ENCODE peak calls at places on chromosomes 16 and 17, in eight cellular contexts. One of them, this sample, is unnamed.

GRCh38 chr17:4980644-4981216 is 6.7 kb downstream of the CAMTA2 start:
- DNase-seq in T-helper 17 cell: peak
- DNase-seq in heart left ventricle: no peak
- DNase-seq in ascending aorta: no peak
- DNase-seq in mucosa of descending colon: peak
- DNase-seq in immature natural killer cell: peak
- DNase-seq in amygdala: no peak
- DNase-seq in stimulated activated CD4-positive, alpha-beta T cell treated with anti-CD3 and anti-CD28 coated beads, Interleukin-12 subunit alpha, Interleukin-12 subunit beta, amount 100 ng/mL, for 4 hours: no peak
- DNase-seq in this sample: no peak

GRCh38 chr16:56012479-56012811 is 137.3 kb upstream of the CES5A start:
- DNase-seq in amygdala: no peak
- DNase-seq in stimulated activated CD4-positive, alpha-beta T cell treated with anti-CD3 and anti-CD28 coated beads, Interleukin-12 subunit alpha, Interleukin-12 subunit beta, amount 100 ng/mL, for 4 hours: no peak
- DNase-seq in immature natural killer cell: no peak
- DNase-seq in mucosa of descending colon: no peak
- DNase-seq in ascending aorta: no peak
- DNase-seq in heart left ventricle: no peak
- DNase-seq in T-helper 17 cell: no peak
- DNase-seq in this sample: no peak

GRCh38 chr16:3044708-3045107 is 1.7 kb upstream of the MMP25 start:
- DNase-seq in mucosa of descending colon: no peak
- DNase-seq in T-helper 17 cell: no peak
- DNase-seq in ascending aorta: no peak
- DNase-seq in heart left ventricle: no peak
- DNase-seq in amygdala: no peak
- DNase-seq in stimulated activated CD4-positive, alpha-beta T cell treated with anti-CD3 and anti-CD28 coated beads, Interleukin-12 subunit alpha, Interleukin-12 subunit beta, amount 100 ng/mL, for 4 hours: no peak
- DNase-seq in immature natural killer cell: no peak
- DNase-seq in this sample: no peak

GRCh38 chr16:57264950-57265371 is 19.5 kb downstream of the PLLP start:
- DNase-seq in immature natural killer cell: no peak
- DNase-seq in stimulated activated CD4-positive, alpha-beta T cell treated with anti-CD3 and anti-CD28 coated beads, Interleukin-12 subunit alpha, Interleukin-12 subunit beta, amount 100 ng/mL, for 4 hours: no peak
- DNase-seq in T-helper 17 cell: no peak
- DNase-seq in amygdala: no peak
- DNase-seq in heart left ventricle: no peak
- DNase-seq in mucosa of descending colon: peak
- DNase-seq in ascending aorta: no peak
- DNase-seq in this sample: no peak

GRCh38 chr16:72990003-72990521 is 57.9 kb downstream of the ZFHX3 start:
- DNase-seq in heart left ventricle: peak
- DNase-seq in immature natural killer cell: no peak
- DNase-seq in T-helper 17 cell: no peak
- DNase-seq in mucosa of descending colon: peak
- DNase-seq in ascending aorta: peak
- DNase-seq in stimulated activated CD4-positive, alpha-beta T cell treated with anti-CD3 and anti-CD28 coated beads, Interleukin-12 subunit alpha, Interleukin-12 subunit beta, amount 100 ng/mL, for 4 hours: no peak
- DNase-seq in amygdala: no peak
- DNase-seq in this sample: no peak

GRCh38 chr17:491086-492014 is 138.7 kb upstream of the RPH3AL start:
- DNase-seq in mucosa of descending colon: peak
- DNase-seq in heart left ventricle: peak
- DNase-seq in stimulated activated CD4-positive, alpha-beta T cell treated with anti-CD3 and anti-CD28 coated beads, Interleukin-12 subunit alpha, Interleukin-12 subunit beta, amount 100 ng/mL, for 4 hours: peak
- DNase-seq in immature natural killer cell: peak
- DNase-seq in amygdala: no peak
- DNase-seq in ascending aorta: peak
- DNase-seq in T-helper 17 cell: peak
- DNase-seq in this sample: peak

GRCh38 chr16:9102379-9102778 is 10.9 kb downstream of the HAPSTR1 start:
- DNase-seq in T-helper 17 cell: no peak
- DNase-seq in stimulated activated CD4-positive, alpha-beta T cell treated with anti-CD3 and anti-CD28 coated beads, Interleukin-12 subunit alpha, Interleukin-12 subunit beta, amount 100 ng/mL, for 4 hours: no peak
- DNase-seq in amygdala: no peak
- DNase-seq in heart left ventricle: no peak
- DNase-seq in ascending aorta: no peak
- DNase-seq in immature natural killer cell: no peak
- DNase-seq in mucosa of descending colon: no peak
- DNase-seq in this sample: no peak

GRCh38 chr16:54489225-54489781 is 202.7 kb upstream of the IRX3 start:
- DNase-seq in heart left ventricle: no peak
- DNase-seq in mucosa of descending colon: peak
- DNase-seq in ascending aorta: no peak
- DNase-seq in T-helper 17 cell: no peak
- DNase-seq in amygdala: no peak
- DNase-seq in immature natural killer cell: no peak
- DNase-seq in stimulated activated CD4-positive, alpha-beta T cell treated with anti-CD3 and anti-CD28 coated beads, Interleukin-12 subunit alpha, Interleukin-12 subunit beta, amount 100 ng/mL, for 4 hours: no peak
- DNase-seq in this sample: no peak

GRCh38 chr16:89096768-89097527 is 3.3 kb downstream of the ACSF3 start:
- DNase-seq in amygdala: no peak
- DNase-seq in stimulated activated CD4-positive, alpha-beta T cell treated with anti-CD3 and anti-CD28 coated beads, Interleukin-12 subunit alpha, Interleukin-12 subunit beta, amount 100 ng/mL, for 4 hours: peak
- DNase-seq in immature natural killer cell: no peak
- DNase-seq in heart left ventricle: no peak
- DNase-seq in mucosa of descending colon: no peak
- DNase-seq in ascending aorta: no peak
- DNase-seq in T-helper 17 cell: peak
- DNase-seq in this sample: peak

GRCh38 chr17:45841883-45842525 is 2.7 kb upstream of the SPPL2C start:
- DNase-seq in mucosa of descending colon: no peak
- DNase-seq in stimulated activated CD4-positive, alpha-beta T cell treated with anti-CD3 and anti-CD28 coated beads, Interleukin-12 subunit alpha, Interleukin-12 subunit beta, amount 100 ng/mL, for 4 hours: no peak
- DNase-seq in T-helper 17 cell: no peak
- DNase-seq in ascending aorta: no peak
- DNase-seq in heart left ventricle: no peak
- DNase-seq in amygdala: no peak
- DNase-seq in immature natural killer cell: no peak
- DNase-seq in this sample: no peak

GRCh38 chr17:16486373-16487250 is 5.4 kb downstream of the LRRC75A start:
- DNase-seq in T-helper 17 cell: no peak
- DNase-seq in heart left ventricle: peak
- DNase-seq in immature natural killer cell: no peak
- DNase-seq in stimulated activated CD4-positive, alpha-beta T cell treated with anti-CD3 and anti-CD28 coated beads, Interleukin-12 subunit alpha, Interleukin-12 subunit beta, amount 100 ng/mL, for 4 hours: no peak
- DNase-seq in amygdala: peak
- DNase-seq in ascending aorta: peak
- DNase-seq in mucosa of descending colon: peak
- DNase-seq in this sample: no peak

GRCh38 chr16:13005836-13006235 is 104.4 kb downstream of the SHISA9 start:
- DNase-seq in T-helper 17 cell: no peak
- DNase-seq in amygdala: peak
- DNase-seq in ascending aorta: no peak
- DNase-seq in heart left ventricle: no peak
- DNase-seq in immature natural killer cell: no peak
- DNase-seq in stimulated activated CD4-positive, alpha-beta T cell treated with anti-CD3 and anti-CD28 coated beads, Interleukin-12 subunit alpha, Interleukin-12 subunit beta, amount 100 ng/mL, for 4 hours: no peak
- DNase-seq in mucosa of descending colon: no peak
- DNase-seq in this sample: no peak

GRCh38 chr17:17175917-17176316 is 30.2 kb downstream of the PLD6 start:
- DNase-seq in immature natural killer cell: no peak
- DNase-seq in ascending aorta: no peak
- DNase-seq in mucosa of descending colon: no peak
- DNase-seq in heart left ventricle: no peak
- DNase-seq in T-helper 17 cell: no peak
- DNase-seq in amygdala: no peak
- DNase-seq in stimulated activated CD4-positive, alpha-beta T cell treated with anti-CD3 and anti-CD28 coated beads, Interleukin-12 subunit alpha, Interleukin-12 subunit beta, amount 100 ng/mL, for 4 hours: no peak
- DNase-seq in this sample: no peak

GRCh38 chr16:4498546-4499195 is 22.5 kb downstream of the HMOX2 start:
- DNase-seq in amygdala: no peak
- DNase-seq in immature natural killer cell: no peak
- DNase-seq in stimulated activated CD4-positive, alpha-beta T cell treated with anti-CD3 and anti-CD28 coated beads, Interleukin-12 subunit alpha, Interleukin-12 subunit beta, amount 100 ng/mL, for 4 hours: no peak
- DNase-seq in ascending aorta: no peak
- DNase-seq in T-helper 17 cell: no peak
- DNase-seq in mucosa of descending colon: no peak
- DNase-seq in heart left ventricle: no peak
- DNase-seq in this sample: no peak

GRCh38 chr17:4509402-4509801 is 10.7 kb downstream of the SPNS2 start:
- DNase-seq in immature natural killer cell: peak
- DNase-seq in T-helper 17 cell: no peak
- DNase-seq in mucosa of descending colon: no peak
- DNase-seq in ascending aorta: peak
- DNase-seq in stimulated activated CD4-positive, alpha-beta T cell treated with anti-CD3 and anti-CD28 coated beads, Interleukin-12 subunit alpha, Interleukin-12 subunit beta, amount 100 ng/mL, for 4 hours: no peak
- DNase-seq in amygdala: no peak
- DNase-seq in heart left ventricle: no peak
- DNase-seq in this sample: no peak

GRCh38 chr16:71440669-71441347 is 1.0 kb downstream of the TLE7 start:
- DNase-seq in amygdala: no peak
- DNase-seq in ascending aorta: no peak
- DNase-seq in heart left ventricle: no peak
- DNase-seq in immature natural killer cell: no peak
- DNase-seq in mucosa of descending colon: no peak
- DNase-seq in T-helper 17 cell: no peak
- DNase-seq in stimulated activated CD4-positive, alpha-beta T cell treated with anti-CD3 and anti-CD28 coated beads, Interleukin-12 subunit alpha, Interleukin-12 subunit beta, amount 100 ng/mL, for 4 hours: no peak
- DNase-seq in this sample: no peak

GRCh38 chr16:49100366-49100765 is 181.3 kb downstream of the CBLN1 start:
- DNase-seq in mucosa of descending colon: no peak
- DNase-seq in immature natural killer cell: no peak
- DNase-seq in stimulated activated CD4-positive, alpha-beta T cell treated with anti-CD3 and anti-CD28 coated beads, Interleukin-12 subunit alpha, Interleukin-12 subunit beta, amount 100 ng/mL, for 4 hours: no peak
- DNase-seq in amygdala: no peak
- DNase-seq in ascending aorta: no peak
- DNase-seq in heart left ventricle: no peak
- DNase-seq in T-helper 17 cell: no peak
- DNase-seq in this sample: no peak

This sample was measured in activated CD4-positive, CD25-positive, alpha-beta regulatory T cell treated with anti-CD3 and anti-CD28 coated beads, Interleukin-2, amount 50 U/mL, for 72 hours.